ENCODE peak calls at places on chromosomes 6 and 20, in six cellular contexts. C is neuronal stem cell, H is IMR-90, A is mesenchymal stem cell, N is H9, V is H1. Z is an unnamed sample.

GRCh38 chr6:151961809-151962208 is 154.3 kb downstream of the ESR1 start:
- DNase-seq in H (no peak), C (no peak), N (no peak), V (no peak), A (no peak), Z (no peak)

GRCh38 chr6:138226701-138227315 is 8.5 kb upstream of the PBOV1 start:
- DNase-seq in V (no peak), H (no peak), A (no peak), C (no peak), N (no peak), Z (no peak)

GRCh38 chr6:158500016-158500735 is 59.7 kb upstream of the TMEM181 start:
- DNase-seq in V (no peak), H (peak), N (no peak), C (no peak), A (peak), Z (no peak)

GRCh38 chr20:19909696-19910095 is 107.5 kb upstream of the NAA20 start:
- DNase-seq in H (no peak), A (no peak), C (no peak), N (no peak), V (no peak), Z (no peak)

GRCh38 chr6:7140631-7141366 is 33.0 kb downstream of the RREB1 start:
- DNase-seq in V (no peak), N (peak), C (peak), A (peak), H (peak), Z (peak)

GRCh38 chr6:79777713-79778579 is 146.8 kb downstream of the SH3BGRL2 start:
- DNase-seq in N (peak), H (peak), C (peak), V (peak), A (peak), Z (peak)

GRCh38 chr20:53736757-53737403 is 143.2 kb upstream of the ZNF217 start:
- DNase-seq in V (no peak), N (no peak), C (no peak), H (peak), A (peak), Z (no peak)

GRCh38 chr20:59783020-59784010 is 150.1 kb downstream of the SYCP2 start:
- DNase-seq in C (peak), V (peak), A (no peak), H (peak), N (peak), Z (peak)

GRCh38 chr6:73652637-73653570 is 888 bp downstream of the SLC17A5 start:
- DNase-seq in H (peak), V (peak), N (peak), A (peak), C (peak), Z (peak)

GRCh38 chr20:38123021-38123587 is 42.0 kb downstream of the TGM2 start:
- DNase-seq in H (peak), V (no peak), A (peak), N (no peak), C (no peak), Z (peak)

GRCh38 chr6:155889405-155889804 is 433.8 kb upstream of the NOX3 start:
- DNase-seq in A (no peak), C (no peak), H (no peak), N (no peak), V (no peak), Z (no peak)

GRCh38 chr20:49713779-49714712 is at the start of gene B4GALT5:
- DNase-seq in N (peak), V (peak), H (peak), C (peak), A (peak), Z (peak)

GRCh38 chr20:44593721-44594120 is 11.3 kb downstream of the PKIG start:
- DNase-seq in A (no peak), H (no peak), N (no peak), V (no peak), C (no peak), Z (no peak)

GRCh38 chr20:48090784-48091183 is 305.5 kb upstream of the SULF2 start:
- DNase-seq in C (no peak), A (no peak), V (no peak), N (no peak), H (no peak), Z (no peak)

GRCh38 chr20:35048739-35049138 is 43.9 kb downstream of the TRPC4AP start:
- DNase-seq in H (no peak), C (peak), V (no peak), A (no peak), N (no peak), Z (no peak)

GRCh38 chr20:2871555-2872303 is 1.6 kb upstream of the PTPRA start:
- DNase-seq in C (no peak), V (no peak), N (no peak), A (peak), H (no peak), Z (no peak)

GRCh38 chr6:26438000-26438399 is 2.3 kb upstream of the BTN3A3 start:
- DNase-seq in H (no peak), C (no peak), A (no peak), N (no peak), V (no peak), Z (no peak)

GRCh38 chr6:139291813-139292619 is at the start of gene TXLNB:
- DNase-seq in V (no peak), N (peak), H (peak), C (no peak), A (peak), Z (no peak)

GRCh38 chr6:137133136-137133535 is 40.3 kb downstream of the IL22RA2 start:
- DNase-seq in A (no peak), V (peak), H (no peak), C (no peak), N (peak), Z (no peak)

GRCh38 chr6:89566011-89566775 is 72.4 kb downstream of the LYRM2 start:
- DNase-seq in C (peak), V (no peak), H (no peak), A (no peak), N (no peak), Z (no peak)

GRCh38 chr6:156897907-156898531 is 120.8 kb downstream of the ARID1B start:
- DNase-seq in N (no peak), A (no peak), V (no peak), C (no peak), H (no peak), Z (no peak)

GRCh38 chr6:17280552-17281090 is 540 bp upstream of the RBM24 start:
- DNase-seq in N (peak), H (no peak), C (peak), V (no peak), A (peak), Z (peak)

GRCh38 chr6:155495011-155495768 is 39.6 kb upstream of the NOX3 start:
- DNase-seq in C (peak), N (peak), A (peak), V (peak), H (peak), Z (no peak)

GRCh38 chr6:29568021-29568420 is 8.5 kb upstream of the UBD start:
- DNase-seq in N (no peak), H (no peak), A (no peak), V (no peak), C (no peak), Z (no peak)

GRCh38 chr6:30781362-30781696 is 37.0 kb upstream of the IER3 start:
- DNase-seq in N (no peak), C (no peak), V (no peak), A (no peak), H (no peak), Z (no peak)

GRCh38 chr6:110658621-110659211 is 156.6 kb downstream of the CDK19 start:
- DNase-seq in N (no peak), A (no peak), V (no peak), H (no peak), C (no peak), Z (no peak)

GRCh38 chr6:151765444-151765886 is 42.0 kb upstream of the ESR1 start:
- DNase-seq in N (no peak), H (peak), A (peak), C (peak), V (no peak), Z (peak)

GRCh38 chr20:35739294-35740163 is 2.5 kb downstream of the RBM39 start:
- DNase-seq in A (peak), H (peak), N (no peak), V (no peak), C (no peak), Z (no peak)

GRCh38 chr20:46355778-46356177 is 47.5 kb upstream of the CDH22 start:
- DNase-seq in C (no peak), V (no peak), A (no peak), H (no peak), N (no peak), Z (no peak)

GRCh38 chr20:2133318-2134183 is 31.9 kb downstream of the STK35 start:
- DNase-seq in C (peak), N (no peak), H (peak), A (peak), V (no peak), Z (peak)

GRCh38 chr20:53322651-53323050 is 271.0 kb downstream of the ZNF217 start:
- DNase-seq in H (no peak), A (no peak), N (no peak), V (no peak), C (no peak), Z (peak)

GRCh38 chr6:33339193-33339592 is 21.6 kb upstream of the ZBTB22 start:
- DNase-seq in A (no peak), C (no peak), N (no peak), H (no peak), V (no peak), Z (no peak)

GRCh38 chr6:33336495-33336894 is 19.0 kb upstream of the ZBTB22 start:
- DNase-seq in A (no peak), V (no peak), C (no peak), N (no peak), H (no peak), Z (no peak)

GRCh38 chr6:33330736-33331135 is 13.2 kb upstream of the ZBTB22 start:
- DNase-seq in C (no peak), A (no peak), H (no peak), N (no peak), V (no peak), Z (no peak)

DNA sequence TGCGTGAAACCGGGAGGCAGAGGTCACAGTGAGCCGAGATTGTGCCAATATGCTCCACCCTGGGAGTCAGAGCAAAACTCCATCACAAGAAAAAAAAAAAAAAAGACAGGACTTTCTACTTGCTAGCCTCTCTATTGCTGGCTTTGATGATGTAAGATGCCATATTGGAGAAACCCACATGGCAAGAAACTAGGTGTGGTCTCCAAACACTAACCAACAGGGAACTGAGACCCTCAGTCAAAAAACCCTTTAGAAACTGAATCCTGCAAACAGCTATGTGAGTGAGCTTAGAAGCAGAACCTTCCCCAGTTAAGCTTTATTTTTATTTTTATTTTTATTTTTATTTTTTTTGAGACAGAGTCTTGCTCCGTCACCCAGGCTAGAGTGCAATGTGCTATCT is 18.4 kb upstream of the ZBTB22 start:
- DNase-seq in H (no peak), A (no peak), N (no peak), C (no peak), V (no peak), Z (no peak)
- H2AFZ ChIP-seq in H (no peak), A (no peak), N (no peak), C (no peak), V (no peak), Z (no peak)

GRCh38 chr6:34597605-34598353 is 41.6 kb upstream of the SPDEF start:
- DNase-seq in N (no peak), A (no peak), H (no peak), V (no peak), C (no peak), Z (no peak)

GRCh38 chr6:34596798-34597197 is 40.7 kb upstream of the SPDEF start:
- DNase-seq in A (no peak), H (no peak), V (no peak), N (no peak), C (no peak), Z (no peak)

GRCh38 chr6:34595332-34596090 is 39.4 kb upstream of the SPDEF start:
- DNase-seq in C (no peak), H (peak), N (no peak), A (no peak), V (no peak), Z (peak)

GRCh38 chr6:34592208-34592952 is 36.3 kb upstream of the SPDEF start:
- DNase-seq in A (no peak), V (no peak), N (no peak), H (no peak), C (no peak), Z (no peak)

GRCh38 chr6:34593741-34594140 is 37.6 kb upstream of the SPDEF start:
- DNase-seq in N (no peak), H (no peak), C (no peak), V (no peak), A (no peak), Z (no peak)
- H4K91ac ChIP-seq in N (no peak), H (no peak), C (no peak), V (no peak), A (no peak), Z (no peak)

DNA sequence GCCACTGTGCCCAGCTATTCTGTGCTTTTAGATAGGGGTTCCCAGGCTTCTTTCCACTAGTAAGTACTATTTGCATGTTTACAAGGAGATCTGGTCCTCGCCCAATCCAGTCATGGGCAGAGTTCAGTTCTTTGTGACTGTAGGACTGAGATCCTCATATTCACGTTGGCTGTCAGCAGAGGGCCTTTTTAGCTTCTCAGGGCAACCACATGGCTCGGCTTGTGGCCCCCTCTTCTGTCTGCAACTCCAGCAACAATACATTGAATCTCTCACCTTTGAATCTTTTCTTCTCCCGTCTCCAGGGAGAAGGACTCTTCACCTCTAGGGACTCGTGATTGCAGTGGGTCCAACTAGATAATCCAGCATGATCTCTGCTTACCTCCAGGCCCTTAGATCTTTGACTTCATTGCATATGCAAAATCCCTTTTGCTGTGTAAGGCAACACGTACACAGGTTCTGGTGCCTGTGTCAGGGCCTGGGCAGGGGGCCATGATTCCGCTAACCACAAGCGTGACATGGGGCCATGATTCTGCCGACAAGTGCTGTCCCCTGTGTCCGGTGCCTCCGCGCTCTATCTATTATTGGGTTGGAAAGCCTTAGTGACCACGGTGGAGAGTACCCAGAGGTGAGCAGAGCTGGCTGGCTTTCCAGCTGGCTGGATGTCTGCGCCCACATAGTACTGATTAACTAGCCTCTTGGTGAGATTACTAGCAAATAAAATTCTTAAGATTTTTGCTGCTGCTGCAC is 5.1 kb downstream of the CCR6 start:
- DNase-seq in C (no peak), H (no peak), N (no peak), A (no peak), V (no peak), Z (no peak)
- H3K27ac ChIP-seq in C (no peak), H (no peak), N (no peak), A (no peak), V (no peak), Z (no peak)

GRCh38 chr6:144344651-144345050 is 59.5 kb downstream of the UTRN start:
- DNase-seq in H (no peak), C (no peak), A (no peak), V (no peak), N (no peak), Z (no peak)
- H2AFZ ChIP-seq in H (no peak), C (no peak), A (no peak), V (no peak), N (no peak), Z (no peak)